ENCODE peak calls at places on chromosomes 3 and 15, in seven cellular contexts. One of them, this sample, is unnamed. For H3K36me3 and H3K27me3, the result is how much of the 10 kb centered on the place peaks cover.

GRCh38 chr15:65421360-65422215 is 1.2 kb downstream of the IGDCC4 start:
- DNase-seq in bronchial epithelial cell: no peak
- DNase-seq in heart left ventricle: peak
- DNase-seq in aorta: peak
- DNase-seq in cardiac muscle cell: peak
- DNase-seq in Peyer's patch: no peak
- DNase-seq in right lobe of liver: no peak
- DNase-seq in this sample: no peak

GRCh38 chr15:85620321-85621044 is 174.2 kb downstream of the KLHL25 start:
- DNase-seq in bronchial epithelial cell: peak
- DNase-seq in heart left ventricle: no peak
- DNase-seq in aorta: no peak
- DNase-seq in cardiac muscle cell: peak
- DNase-seq in Peyer's patch: no peak
- DNase-seq in right lobe of liver: no peak
- DNase-seq in this sample: no peak

GRCh38 chr15:43125095-43125661 is 8.2 kb upstream of the TMEM62 start:
- DNase-seq in bronchial epithelial cell: no peak
- DNase-seq in heart left ventricle: no peak
- DNase-seq in aorta: no peak
- DNase-seq in cardiac muscle cell: no peak
- DNase-seq in Peyer's patch: no peak
- DNase-seq in right lobe of liver: no peak
- DNase-seq in this sample: no peak

GRCh38 chr3:21620511-21621395 is 130.3 kb downstream of the ZNF385D start:
- DNase-seq in bronchial epithelial cell: peak
- DNase-seq in heart left ventricle: no peak
- DNase-seq in aorta: no peak
- DNase-seq in cardiac muscle cell: no peak
- DNase-seq in Peyer's patch: no peak
- DNase-seq in right lobe of liver: no peak
- DNase-seq in this sample: no peak

GRCh38 chr3:106560451-106560966 is 691.7 kb upstream of the CBLB start:
- DNase-seq in bronchial epithelial cell: peak
- DNase-seq in heart left ventricle: no peak
- DNase-seq in aorta: no peak
- DNase-seq in cardiac muscle cell: peak
- DNase-seq in Peyer's patch: no peak
- DNase-seq in right lobe of liver: no peak
- DNase-seq in this sample: no peak

GRCh38 chr15:35000511-35000910 is 12.4 kb upstream of the ZNF770 start:
- DNase-seq in bronchial epithelial cell: peak
- DNase-seq in heart left ventricle: no peak
- DNase-seq in aorta: no peak
- DNase-seq in cardiac muscle cell: peak
- DNase-seq in Peyer's patch: no peak
- DNase-seq in right lobe of liver: no peak
- DNase-seq in this sample: no peak

GRCh38 chr3:177754508-177754921 is 557.2 kb upstream of the TBL1XR1 start:
- DNase-seq in bronchial epithelial cell: peak
- DNase-seq in heart left ventricle: no peak
- DNase-seq in aorta: no peak
- DNase-seq in cardiac muscle cell: no peak
- DNase-seq in Peyer's patch: no peak
- DNase-seq in right lobe of liver: no peak
- DNase-seq in this sample: no peak

GRCh38 chr3:59862686-59863085 is 812.9 kb upstream of the CFAP20DC start:
- DNase-seq in bronchial epithelial cell: peak
- DNase-seq in heart left ventricle: no peak
- DNase-seq in aorta: no peak
- DNase-seq in cardiac muscle cell: peak
- DNase-seq in Peyer's patch: no peak
- DNase-seq in right lobe of liver: no peak
- DNase-seq in this sample: no peak

GRCh38 chr15:31259562-31260252 is 66.9 kb upstream of the KLF13 start:
- DNase-seq in bronchial epithelial cell: no peak
- DNase-seq in heart left ventricle: no peak
- DNase-seq in aorta: no peak
- DNase-seq in cardiac muscle cell: no peak
- DNase-seq in Peyer's patch: no peak
- DNase-seq in right lobe of liver: no peak
- DNase-seq in this sample: no peak

GRCh38 chr3:9718118-9718517 is 13.4 kb upstream of the BRPF1 start:
- DNase-seq in bronchial epithelial cell: no peak
- DNase-seq in heart left ventricle: no peak
- DNase-seq in aorta: no peak
- DNase-seq in cardiac muscle cell: no peak
- DNase-seq in Peyer's patch: no peak
- DNase-seq in right lobe of liver: no peak
- DNase-seq in this sample: no peak

GRCh38 chr15:44340410-44340809 is 51.9 kb downstream of the GOLM2 start:
- DNase-seq in bronchial epithelial cell: peak
- DNase-seq in heart left ventricle: no peak
- DNase-seq in aorta: no peak
- DNase-seq in cardiac muscle cell: peak
- DNase-seq in Peyer's patch: no peak
- DNase-seq in right lobe of liver: no peak
- DNase-seq in this sample: no peak

GRCh38 chr3:102037209-102037608 is 187.9 kb downstream of the NFKBIZ start:
- DNase-seq in bronchial epithelial cell: no peak
- DNase-seq in heart left ventricle: no peak
- DNase-seq in aorta: no peak
- DNase-seq in cardiac muscle cell: peak
- DNase-seq in Peyer's patch: no peak
- DNase-seq in right lobe of liver: no peak
- DNase-seq in this sample: no peak

GRCh38 chr15:74884428-74885223 is 5.2 kb upstream of the MPI start:
- DNase-seq in bronchial epithelial cell: peak
- DNase-seq in heart left ventricle: no peak
- DNase-seq in aorta: no peak
- DNase-seq in cardiac muscle cell: peak
- DNase-seq in Peyer's patch: no peak
- DNase-seq in right lobe of liver: no peak
- DNase-seq in this sample: no peak

GRCh38 chr15:75062706-75063105 is 39.3 kb downstream of the PPCDC start:
- DNase-seq in bronchial epithelial cell: no peak
- DNase-seq in heart left ventricle: no peak
- DNase-seq in aorta: no peak
- DNase-seq in cardiac muscle cell: no peak
- DNase-seq in Peyer's patch: no peak
- DNase-seq in right lobe of liver: no peak
- DNase-seq in this sample: peak

GRCh38 chr3:138222888-138223287 is 35.8 kb downstream of the ARMC8 start:
- DNase-seq in bronchial epithelial cell: no peak
- DNase-seq in heart left ventricle: no peak
- DNase-seq in aorta: no peak
- DNase-seq in cardiac muscle cell: no peak
- DNase-seq in Peyer's patch: no peak
- DNase-seq in right lobe of liver: no peak
- DNase-seq in this sample: no peak

GRCh38 chr3:138220788-138221187 is 33.7 kb downstream of the ARMC8 start:
- DNase-seq in bronchial epithelial cell: no peak
- DNase-seq in heart left ventricle: no peak
- DNase-seq in aorta: no peak
- DNase-seq in cardiac muscle cell: no peak
- DNase-seq in Peyer's patch: no peak
- DNase-seq in right lobe of liver: no peak
- DNase-seq in this sample: no peak

GRCh38 chr3:138219255-138219654 is 32.2 kb downstream of the ARMC8 start:
- DNase-seq in bronchial epithelial cell: no peak
- DNase-seq in heart left ventricle: no peak
- DNase-seq in aorta: no peak
- DNase-seq in cardiac muscle cell: no peak
- DNase-seq in Peyer's patch: no peak
- DNase-seq in right lobe of liver: no peak
- DNase-seq in this sample: no peak

GRCh38 chr3:138222316-138222715 is 35.2 kb downstream of the ARMC8 start:
- DNase-seq in bronchial epithelial cell: no peak
- DNase-seq in heart left ventricle: no peak
- DNase-seq in aorta: no peak
- DNase-seq in cardiac muscle cell: no peak
- DNase-seq in Peyer's patch: no peak
- DNase-seq in right lobe of liver: no peak
- DNase-seq in this sample: no peak

DNA sequence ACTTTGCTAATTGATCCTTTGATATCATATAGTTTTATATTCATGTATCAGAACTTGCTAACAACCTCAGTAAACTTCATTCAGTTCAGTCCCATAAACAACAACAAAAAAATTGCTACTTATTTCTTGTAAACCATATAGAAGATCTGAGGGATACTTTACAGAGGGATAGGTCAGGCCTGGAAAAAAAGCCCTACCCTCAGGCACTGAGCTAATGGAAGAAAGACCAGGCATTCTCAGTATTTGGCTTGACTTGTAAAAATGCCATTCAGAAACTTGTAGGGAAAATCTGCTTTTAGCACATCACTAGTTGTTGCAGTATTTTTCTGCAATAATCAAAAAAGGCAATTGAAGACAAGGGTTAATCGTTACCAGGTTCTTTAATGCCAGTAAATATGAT is 33.1 kb downstream of the ARMC8 start:
- DNase-seq in bronchial epithelial cell: no peak
- DNase-seq in heart left ventricle: no peak
- DNase-seq in aorta: no peak
- DNase-seq in cardiac muscle cell: no peak
- DNase-seq in Peyer's patch: no peak
- DNase-seq in right lobe of liver: no peak
- DNase-seq in this sample: no peak
- H3K36me3 ChIP-seq in bronchial epithelial cell: under half
- H3K36me3 ChIP-seq in heart left ventricle: under half
- H3K36me3 ChIP-seq in aorta: under half
- H3K36me3 ChIP-seq in cardiac muscle cell: under half
- H3K36me3 ChIP-seq in Peyer's patch: under half
- H3K36me3 ChIP-seq in right lobe of liver: under half
- H3K36me3 ChIP-seq in this sample: under half

GRCh38 chr15:67836955-67837354 is 2.9 kb downstream of the RNU6-1 start:
- DNase-seq in bronchial epithelial cell: no peak
- DNase-seq in heart left ventricle: no peak
- DNase-seq in aorta: no peak
- DNase-seq in cardiac muscle cell: no peak
- DNase-seq in Peyer's patch: no peak
- DNase-seq in right lobe of liver: no peak
- DNase-seq in this sample: no peak

GRCh38 chr15:67839358-67839928 is 402 bp downstream of the RNU6-1 start:
- DNase-seq in bronchial epithelial cell: peak
- DNase-seq in heart left ventricle: no peak
- DNase-seq in aorta: peak
- DNase-seq in cardiac muscle cell: peak
- DNase-seq in Peyer's patch: peak
- DNase-seq in right lobe of liver: no peak
- DNase-seq in this sample: no peak

GRCh38 chr15:67839929-67840746 is at the start of gene RNU6-1:
- DNase-seq in bronchial epithelial cell: peak
- DNase-seq in heart left ventricle: peak
- DNase-seq in aorta: peak
- DNase-seq in cardiac muscle cell: peak
- DNase-seq in Peyer's patch: peak
- DNase-seq in right lobe of liver: peak
- DNase-seq in this sample: peak

GRCh38 chr15:67840747-67841634 is 1.1 kb upstream of the RNU6-1 start:
- DNase-seq in bronchial epithelial cell: peak
- DNase-seq in heart left ventricle: peak
- DNase-seq in aorta: peak
- DNase-seq in cardiac muscle cell: peak
- DNase-seq in Peyer's patch: peak
- DNase-seq in right lobe of liver: no peak
- DNase-seq in this sample: no peak

DNA sequence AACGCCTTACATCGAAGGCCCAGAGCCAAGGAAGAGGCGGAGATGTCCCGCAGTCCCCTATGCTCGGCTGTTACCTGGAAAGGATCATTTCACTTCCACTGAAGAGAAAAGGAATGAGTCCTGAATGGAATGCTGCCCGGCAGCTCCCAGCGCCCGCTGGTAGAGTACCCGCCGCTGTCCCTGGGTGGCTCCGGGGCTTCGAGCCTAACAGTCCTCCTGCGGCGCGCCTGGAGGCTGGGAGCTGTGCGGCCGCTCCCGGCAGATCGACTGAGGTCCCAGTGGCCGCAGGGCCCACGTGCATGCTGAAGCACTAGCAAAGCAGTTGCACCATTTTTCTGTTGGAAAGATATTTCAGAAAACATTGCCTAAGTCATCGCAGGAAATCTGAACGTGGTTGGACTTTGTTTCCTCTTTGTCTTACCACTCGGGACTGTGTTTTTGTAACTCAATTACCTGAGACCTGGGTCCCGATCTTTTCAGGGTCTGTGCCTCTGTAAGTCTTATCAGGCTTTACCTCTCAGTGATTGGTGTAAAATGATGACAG is 984 bp downstream of the RNU6-1 start:
- DNase-seq in bronchial epithelial cell: peak
- DNase-seq in heart left ventricle: peak
- DNase-seq in aorta: peak
- DNase-seq in cardiac muscle cell: peak
- DNase-seq in Peyer's patch: peak
- DNase-seq in right lobe of liver: peak
- DNase-seq in this sample: peak
- H3K27me3 ChIP-seq in bronchial epithelial cell: under half
- H3K27me3 ChIP-seq in heart left ventricle: under half
- H3K27me3 ChIP-seq in aorta: under half
- H3K27me3 ChIP-seq in cardiac muscle cell: half or more
- H3K27me3 ChIP-seq in Peyer's patch: under half
- H3K27me3 ChIP-seq in right lobe of liver: under half
- H3K27me3 ChIP-seq in this sample: under half

DNA sequence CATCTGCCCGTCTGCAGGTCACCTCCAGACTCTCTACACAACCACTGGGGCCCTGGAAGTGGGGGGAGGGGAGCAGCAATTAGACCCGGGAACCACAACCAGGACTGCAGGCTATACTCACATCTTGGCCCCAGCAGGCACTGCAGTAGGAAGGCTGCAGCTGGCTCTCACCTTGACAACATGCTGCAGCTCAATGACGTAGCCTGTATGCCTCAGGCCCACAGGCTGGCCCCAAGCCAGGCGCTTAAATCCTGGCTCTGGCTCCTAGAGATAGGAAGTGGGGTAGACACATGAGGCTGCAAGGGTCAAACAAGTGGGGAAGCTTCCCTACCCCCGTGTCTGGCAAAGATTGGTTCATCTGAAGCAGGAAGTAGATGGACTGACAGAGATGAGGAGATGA is 4.6 kb upstream of the QRICH1 start:
- DNase-seq in bronchial epithelial cell: peak
- DNase-seq in heart left ventricle: peak
- DNase-seq in aorta: peak
- DNase-seq in cardiac muscle cell: peak
- DNase-seq in Peyer's patch: peak
- DNase-seq in right lobe of liver: peak
- DNase-seq in this sample: no peak
- H3K36me3 ChIP-seq in bronchial epithelial cell: under half
- H3K36me3 ChIP-seq in heart left ventricle: half or more
- H3K36me3 ChIP-seq in aorta: under half
- H3K36me3 ChIP-seq in cardiac muscle cell: half or more
- H3K36me3 ChIP-seq in Peyer's patch: under half
- H3K36me3 ChIP-seq in right lobe of liver: under half
- H3K36me3 ChIP-seq in this sample: half or more

DNA sequence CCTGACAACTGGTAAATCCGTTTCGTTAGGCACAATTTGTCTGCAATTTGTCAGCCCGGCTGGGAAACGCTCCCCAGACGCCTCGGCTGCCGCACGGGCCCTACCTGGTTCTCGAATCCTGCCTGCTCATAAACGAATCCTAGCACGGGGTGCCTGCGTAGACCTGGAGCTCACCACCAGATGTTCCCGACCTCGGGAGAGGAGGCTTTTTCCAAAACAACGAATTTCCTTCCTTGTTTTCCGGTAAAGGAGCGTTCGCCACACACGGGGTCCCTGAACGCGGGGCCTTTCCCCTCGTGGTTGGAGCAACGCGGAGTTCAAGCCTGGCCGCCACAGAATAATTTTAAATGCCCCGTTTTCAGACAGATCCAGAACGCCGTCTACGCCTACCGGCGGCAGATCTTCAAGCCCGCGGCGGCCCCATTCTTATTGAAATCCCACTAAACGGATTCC is 1.1 kb downstream of the GATA2 start:
- DNase-seq in bronchial epithelial cell: no peak
- DNase-seq in heart left ventricle: no peak
- DNase-seq in aorta: no peak
- DNase-seq in cardiac muscle cell: no peak
- DNase-seq in Peyer's patch: peak
- DNase-seq in right lobe of liver: no peak
- DNase-seq in this sample: peak
- H3K27me3 ChIP-seq in bronchial epithelial cell: half or more
- H3K27me3 ChIP-seq in heart left ventricle: half or more
- H3K27me3 ChIP-seq in aorta: under half
- H3K27me3 ChIP-seq in cardiac muscle cell: half or more
- H3K27me3 ChIP-seq in Peyer's patch: half or more
- H3K27me3 ChIP-seq in right lobe of liver: half or more
- H3K27me3 ChIP-seq in this sample: half or more